ENCODE peak calls at places on chromosome 14, in four cellular contexts. Q is GM12878, J is HL-60, L is K562. C is an unnamed sample.

GRCh38 chr14:51293149-51293925 is 53.3 kb downstream of the TMX1 start:
- DNase-seq in Q (no peak), J (no peak), L (no peak), C (no peak)

GRCh38 chr14:104696671-104697316 is 7.4 kb downstream of the INF2 start:
- DNase-seq in Q (no peak), J (no peak), L (no peak), C (no peak)

GRCh38 chr14:102338724-102339123 is 19.2 kb downstream of the ZNF839 start:
- DNase-seq in Q (no peak), J (no peak), L (no peak), C (no peak)

GRCh38 chr14:72943876-72944430 is 17.7 kb downstream of the DCAF4 start:
- DNase-seq in Q (no peak), J (no peak), L (no peak), C (no peak)

GRCh38 chr14:60184597-60185555 is 19.7 kb upstream of the DHRS7 start:
- DNase-seq in Q (no peak), J (no peak), L (no peak), C (no peak)

GRCh38 chr14:104775073-104775489 is 20.5 kb downstream of the AKT1 start:
- DNase-seq in Q (no peak), J (no peak), L (no peak), C (no peak)

GRCh38 chr14:75293920-75294648 is 15.5 kb downstream of the FOS start:
- DNase-seq in Q (no peak), J (peak), L (peak), C (peak)

GRCh38 chr14:88986146-88986841 is 161.8 kb downstream of the TTC8 start:
- DNase-seq in Q (no peak), J (no peak), L (no peak), C (no peak)

GRCh38 chr14:23610090-23610814 is 25.9 kb upstream of the DHRS2 start:
- DNase-seq in Q (no peak), J (no peak), L (no peak), C (no peak)
- TF ChIP-seq SPI1 in Q (no peak), J (no peak), L (no peak), C (no peak)

DNA sequence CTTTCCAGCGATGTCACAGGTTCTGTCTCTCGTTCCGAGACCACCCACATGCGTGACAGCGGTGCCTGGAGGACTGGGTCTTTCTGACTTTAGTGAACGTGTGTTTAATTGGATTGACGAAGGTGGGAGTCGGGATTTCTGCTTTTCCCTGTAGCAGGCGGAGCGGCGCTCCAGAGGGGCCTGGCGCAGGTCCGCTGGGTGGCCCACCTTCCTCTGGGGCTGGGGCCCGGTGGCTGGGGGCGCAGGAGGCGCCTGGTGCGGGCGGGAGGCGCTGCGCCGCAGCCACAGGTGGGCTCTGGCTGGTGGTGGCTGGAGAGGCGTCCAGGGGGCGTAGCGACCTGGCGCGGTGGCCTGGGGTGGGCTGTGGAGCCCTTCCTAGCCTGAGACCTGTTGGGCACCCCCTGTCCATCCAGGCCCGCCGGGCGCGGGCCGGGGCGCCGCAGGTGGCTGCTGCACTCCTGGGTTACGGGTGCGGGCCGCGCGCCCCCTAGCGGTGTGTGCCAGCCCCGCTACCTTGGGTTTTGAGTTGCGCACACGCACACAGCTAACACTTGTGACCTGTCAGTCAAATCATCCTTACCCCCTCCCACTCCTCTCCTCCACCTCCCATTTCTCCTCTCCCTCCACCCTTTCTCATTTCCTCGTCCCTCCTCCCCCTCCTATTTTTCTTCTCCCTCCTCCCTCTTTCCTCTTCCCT is 2.0 kb downstream of the MEG3 start:
- DNase-seq in Q (no peak), J (no peak), L (peak), C (no peak)
- TF ChIP-seq SPI1 in Q (no peak), J (no peak), L (no peak), C (no peak)

GRCh38 chr14:50082784-50083466 is 33.4 kb downstream of the VCPKMT start:
- DNase-seq in Q (peak), J (no peak), L (no peak), C (peak)

GRCh38 chr14:50084666-50085065 is 31.7 kb downstream of the VCPKMT start:
- DNase-seq in Q (no peak), J (no peak), L (no peak), C (no peak)

GRCh38 chr14:50082308-50082742 is 34.0 kb downstream of the VCPKMT start:
- DNase-seq in Q (no peak), J (no peak), L (no peak), C (no peak)

GRCh38 chr14:50085570-50086315 is 30.6 kb downstream of the VCPKMT start:
- DNase-seq in Q (peak), J (no peak), L (no peak), C (no peak)

DNA sequence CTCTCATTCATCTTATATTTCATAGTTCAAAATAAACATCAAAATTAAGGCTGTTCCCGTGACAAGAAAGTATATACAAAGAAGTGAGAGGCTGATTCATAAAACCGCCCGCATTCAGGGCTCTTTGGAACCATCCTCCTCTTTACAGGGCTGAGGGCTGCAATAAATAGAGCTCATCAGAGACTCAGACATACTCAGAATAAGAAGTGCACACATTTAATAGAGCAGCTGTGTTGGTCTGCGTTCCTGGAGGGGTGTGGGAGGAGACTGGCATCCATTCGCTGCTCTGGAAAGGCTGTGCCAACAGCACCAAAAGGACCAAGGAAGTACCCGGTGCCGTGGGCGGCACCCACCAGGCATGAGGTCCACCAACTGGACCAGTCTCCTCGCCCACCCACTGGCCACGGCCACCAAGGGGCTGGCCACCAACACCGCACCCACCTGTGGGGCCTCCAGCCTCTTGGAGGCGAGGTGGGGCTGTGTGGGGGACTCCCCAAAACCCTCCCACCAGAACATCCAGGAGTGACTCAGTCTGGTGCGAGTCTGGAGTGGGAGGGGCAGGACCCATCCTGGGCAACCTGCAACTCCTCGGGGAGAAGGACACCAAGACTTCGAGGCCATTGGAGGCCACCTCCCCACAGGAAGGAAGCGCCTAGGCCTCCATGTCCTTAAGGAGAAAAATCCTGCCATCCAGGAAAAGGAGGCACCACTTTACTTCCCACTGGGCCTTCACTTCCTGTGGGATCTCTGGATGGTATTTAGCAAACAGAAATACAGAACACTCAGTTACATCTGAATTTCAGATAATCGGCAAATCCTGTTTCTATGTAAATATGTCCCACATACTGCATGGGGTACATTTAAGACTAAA is 32.7 kb downstream of the VCPKMT start:
- DNase-seq in Q (no peak), J (no peak), L (no peak), C (no peak)
- TF ChIP-seq SPI1 in Q (no peak), J (no peak), L (no peak), C (no peak)

GRCh38 chr14:64612021-64612380 is 62.2 kb downstream of the PPP1R36 start:
- DNase-seq in Q (no peak), J (no peak), L (no peak), C (no peak)
- TF ChIP-seq SPI1 in Q (no peak), J (no peak), L (no peak), C (no peak)

DNA sequence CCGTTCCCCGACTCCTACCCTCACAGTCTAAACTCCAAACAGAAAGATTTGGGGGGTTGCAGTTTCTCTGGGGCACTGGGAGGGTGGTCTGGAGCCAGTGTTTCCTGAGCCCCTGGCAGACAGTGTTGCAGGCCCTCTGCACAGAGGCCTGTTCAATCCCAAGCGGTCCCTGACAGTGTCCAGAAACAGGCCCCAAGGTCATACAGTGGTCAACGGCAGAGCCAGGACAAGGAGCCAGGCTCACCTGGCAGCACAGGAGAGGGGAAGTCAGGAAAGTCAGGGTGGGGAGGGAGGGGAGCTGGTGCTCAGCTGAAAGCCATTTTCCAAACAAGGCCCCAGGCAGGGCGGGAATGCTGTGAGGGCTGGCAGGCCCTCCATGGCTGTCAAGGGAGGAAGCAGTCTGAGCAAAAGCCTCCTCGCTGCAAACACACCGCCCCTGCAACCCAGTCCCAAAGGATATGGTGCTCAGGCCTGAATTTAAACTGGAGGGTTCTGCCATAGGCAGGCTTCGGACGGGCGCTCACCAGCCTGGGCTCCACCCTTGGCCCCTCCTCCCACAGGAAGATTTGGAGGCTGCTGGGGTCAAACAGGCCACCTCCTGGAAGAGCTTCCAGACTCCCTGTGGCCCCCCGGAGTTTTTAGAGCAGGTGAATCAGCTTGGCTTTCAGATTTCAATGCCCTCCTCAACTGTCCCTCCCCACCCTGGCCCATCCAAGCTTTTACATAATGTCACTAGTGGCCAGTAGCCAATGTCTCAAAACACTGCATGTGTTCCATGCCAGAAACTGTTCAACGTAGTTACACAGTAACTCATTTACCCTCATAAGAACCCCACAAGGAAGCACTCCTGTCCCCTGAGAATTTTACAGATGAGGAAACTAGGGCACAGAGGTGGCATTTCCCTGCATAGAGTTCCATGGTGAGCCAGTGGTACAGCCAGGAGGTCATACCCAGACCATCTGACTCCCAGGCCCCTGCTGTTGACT is 41.5 kb downstream of the CHGA start:
- DNase-seq in Q (no peak), J (no peak), L (no peak), C (no peak)
- TF ChIP-seq SPI1 in Q (no peak), J (no peak), L (no peak), C (no peak)

GRCh38 chr14:22980672-22981089 is 1.7 kb downstream of the AJUBA start:
- DNase-seq in Q (no peak), J (no peak), L (no peak), C (peak)
- TF ChIP-seq SPI1 in Q (no peak), J (no peak), L (no peak), C (no peak)

GRCh38 chr14:29630566-29631160 is 297.0 kb downstream of the PRKD1 start:
- DNase-seq in Q (no peak), J (no peak), L (no peak), C (no peak)
- TF ChIP-seq SPI1 in Q (no peak), J (no peak), L (no peak), C (no peak)

GRCh38 chr14:101110729-101111619 is 207.5 kb upstream of the RTL1 start:
- DNase-seq in Q (no peak), J (no peak), L (no peak), C (no peak)

GRCh38 chr14:101113108-101113612 is 209.6 kb upstream of the RTL1 start:
- DNase-seq in Q (no peak), J (no peak), L (no peak), C (no peak)

GRCh38 chr14:101113835-101114725 is 210.6 kb upstream of the RTL1 start:
- DNase-seq in Q (no peak), J (no peak), L (no peak), C (no peak)

GRCh38 chr14:101111620-101112290 is 208.2 kb upstream of the RTL1 start:
- DNase-seq in Q (no peak), J (no peak), L (no peak), C (no peak)

DNA sequence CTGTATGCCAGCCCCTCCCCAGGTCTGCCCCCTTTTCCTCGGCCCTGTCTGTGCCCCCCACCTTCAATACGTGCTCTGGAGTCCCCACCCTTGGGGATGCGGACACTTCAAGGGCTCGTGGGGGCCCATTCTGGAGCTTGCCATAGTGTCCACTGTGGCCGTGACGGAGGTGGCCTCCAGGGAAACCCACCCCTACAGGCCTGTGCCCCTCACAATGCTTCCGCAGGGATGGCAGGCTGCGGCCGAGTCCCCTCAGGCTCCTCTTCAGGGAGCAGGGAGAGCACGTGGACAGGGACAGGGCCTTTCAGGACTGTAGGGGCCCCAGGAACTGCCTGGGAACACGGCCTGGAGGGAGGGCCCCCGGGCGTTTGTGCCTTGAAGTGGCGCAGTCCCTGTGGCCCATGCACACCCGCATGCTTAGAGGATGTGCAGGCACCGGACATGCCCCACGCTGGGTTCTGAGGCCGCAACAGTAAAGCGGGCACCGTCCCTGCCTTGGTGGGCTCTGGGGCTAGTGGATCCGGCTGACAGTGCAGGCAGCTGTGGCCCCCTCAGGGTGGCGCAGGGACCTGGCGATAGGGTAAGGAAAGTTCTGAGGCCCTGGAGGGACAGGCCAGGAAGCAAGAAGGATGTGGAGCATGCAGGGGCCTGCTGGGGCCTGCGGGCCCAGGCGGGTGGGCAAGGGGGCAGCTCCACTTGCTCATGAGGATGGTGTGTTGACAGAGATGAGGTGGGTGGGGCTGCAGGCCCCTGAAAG is 209.0 kb upstream of the RTL1 start:
- DNase-seq in Q (no peak), J (no peak), L (no peak), C (no peak)
- TF ChIP-seq SPI1 in Q (no peak), J (no peak), L (no peak), C (no peak)